ENCODE peak calls at places on chromosome 18, in nine cellular contexts. One of them, this sample, is unnamed.

GRCh38 chr18:56770873-56771272 is 119.7 kb downstream of the WDR7 start:
- DNase-seq in A549: no peak
- DNase-seq in lung: no peak
- DNase-seq in left lung: no peak
- DNase-seq in HCT116: no peak
- DNase-seq in upper lobe of left lung: no peak
- DNase-seq in uterus: no peak
- DNase-seq in CD8-positive, alpha-beta memory T cell: no peak
- DNase-seq in neuronal stem cell: no peak
- DNase-seq in this sample: no peak

GRCh38 chr18:36153203-36153602 is 23.5 kb downstream of the ELP2 start:
- DNase-seq in A549: no peak
- DNase-seq in lung: no peak
- DNase-seq in left lung: no peak
- DNase-seq in HCT116: no peak
- DNase-seq in upper lobe of left lung: no peak
- DNase-seq in uterus: no peak
- DNase-seq in CD8-positive, alpha-beta memory T cell: no peak
- DNase-seq in neuronal stem cell: no peak
- DNase-seq in this sample: no peak

GRCh38 chr18:62001396-62001795 is 108.6 kb upstream of the RNF152 start:
- DNase-seq in A549: no peak
- DNase-seq in lung: no peak
- DNase-seq in left lung: no peak
- DNase-seq in HCT116: no peak
- DNase-seq in upper lobe of left lung: no peak
- DNase-seq in uterus: no peak
- DNase-seq in CD8-positive, alpha-beta memory T cell: no peak
- DNase-seq in neuronal stem cell: no peak
- DNase-seq in this sample: no peak

GRCh38 chr18:63476666-63477065 is at the start of gene SERPINB5:
- DNase-seq in A549: no peak
- DNase-seq in lung: no peak
- DNase-seq in left lung: no peak
- DNase-seq in HCT116: peak
- DNase-seq in upper lobe of left lung: peak
- DNase-seq in uterus: no peak
- DNase-seq in CD8-positive, alpha-beta memory T cell: no peak
- DNase-seq in neuronal stem cell: no peak
- DNase-seq in this sample: no peak

GRCh38 chr18:79567481-79568147 is 112.0 kb upstream of the CTDP1 start:
- DNase-seq in A549: no peak
- DNase-seq in lung: no peak
- DNase-seq in left lung: peak
- DNase-seq in HCT116: no peak
- DNase-seq in upper lobe of left lung: peak
- DNase-seq in uterus: no peak
- DNase-seq in CD8-positive, alpha-beta memory T cell: no peak
- DNase-seq in neuronal stem cell: peak
- DNase-seq in this sample: peak

GRCh38 chr18:72867721-72868665 is at the start of gene NETO1:
- DNase-seq in A549: no peak
- DNase-seq in lung: no peak
- DNase-seq in left lung: no peak
- DNase-seq in HCT116: no peak
- DNase-seq in upper lobe of left lung: peak
- DNase-seq in uterus: no peak
- DNase-seq in CD8-positive, alpha-beta memory T cell: no peak
- DNase-seq in neuronal stem cell: peak
- DNase-seq in this sample: no peak

GRCh38 chr18:79681484-79682387 is 2.1 kb downstream of the CTDP1 start:
- DNase-seq in A549: no peak
- DNase-seq in lung: no peak
- DNase-seq in left lung: no peak
- DNase-seq in HCT116: no peak
- DNase-seq in upper lobe of left lung: peak
- DNase-seq in uterus: no peak
- DNase-seq in CD8-positive, alpha-beta memory T cell: peak
- DNase-seq in neuronal stem cell: no peak
- DNase-seq in this sample: no peak

GRCh38 chr18:57544958-57545661 is 41.4 kb downstream of the FECH start:
- DNase-seq in A549: no peak
- DNase-seq in lung: no peak
- DNase-seq in left lung: no peak
- DNase-seq in HCT116: no peak
- DNase-seq in upper lobe of left lung: no peak
- DNase-seq in uterus: no peak
- DNase-seq in CD8-positive, alpha-beta memory T cell: no peak
- DNase-seq in neuronal stem cell: no peak
- DNase-seq in this sample: no peak

GRCh38 chr18:36650206-36650605 is 178.6 kb downstream of the TPGS2 start:
- DNase-seq in A549: no peak
- DNase-seq in lung: no peak
- DNase-seq in left lung: no peak
- DNase-seq in HCT116: no peak
- DNase-seq in upper lobe of left lung: no peak
- DNase-seq in uterus: no peak
- DNase-seq in CD8-positive, alpha-beta memory T cell: no peak
- DNase-seq in neuronal stem cell: no peak
- DNase-seq in this sample: no peak

GRCh38 chr18:79947054-79947755 is 4.2 kb downstream of the SLC66A2 start:
- DNase-seq in A549: no peak
- DNase-seq in lung: no peak
- DNase-seq in left lung: peak
- DNase-seq in HCT116: no peak
- DNase-seq in upper lobe of left lung: peak
- DNase-seq in uterus: no peak
- DNase-seq in CD8-positive, alpha-beta memory T cell: no peak
- DNase-seq in neuronal stem cell: no peak
- DNase-seq in this sample: peak

GRCh38 chr18:58269931-58270330 is 225.9 kb downstream of the NEDD4L start:
- DNase-seq in A549: no peak
- DNase-seq in lung: peak
- DNase-seq in left lung: no peak
- DNase-seq in HCT116: peak
- DNase-seq in upper lobe of left lung: no peak
- DNase-seq in uterus: no peak
- DNase-seq in CD8-positive, alpha-beta memory T cell: no peak
- DNase-seq in neuronal stem cell: no peak
- DNase-seq in this sample: no peak

GRCh38 chr18:25457636-25458035 is 105.7 kb upstream of the ZNF521 start:
- DNase-seq in A549: no peak
- DNase-seq in lung: no peak
- DNase-seq in left lung: no peak
- DNase-seq in HCT116: no peak
- DNase-seq in upper lobe of left lung: no peak
- DNase-seq in uterus: no peak
- DNase-seq in CD8-positive, alpha-beta memory T cell: no peak
- DNase-seq in neuronal stem cell: no peak
- DNase-seq in this sample: no peak

GRCh38 chr18:34702814-34703213 is 7.3 kb upstream of the DTNA start:
- DNase-seq in A549: no peak
- DNase-seq in lung: no peak
- DNase-seq in left lung: no peak
- DNase-seq in HCT116: no peak
- DNase-seq in upper lobe of left lung: no peak
- DNase-seq in uterus: no peak
- DNase-seq in CD8-positive, alpha-beta memory T cell: no peak
- DNase-seq in neuronal stem cell: no peak
- DNase-seq in this sample: no peak
- H3K27ac ChIP-seq in A549: no peak
- H3K27ac ChIP-seq in lung: no peak
- H3K27ac ChIP-seq in left lung: no peak
- H3K27ac ChIP-seq in HCT116: no peak
- H3K27ac ChIP-seq in upper lobe of left lung: no peak
- H3K27ac ChIP-seq in uterus: no peak
- H3K27ac ChIP-seq in CD8-positive, alpha-beta memory T cell: no peak
- H3K27ac ChIP-seq in neuronal stem cell: no peak
- H3K27ac ChIP-seq in this sample: no peak

GRCh38 chr18:78208052-78208451 is 771.6 kb upstream of the SALL3 start:
- DNase-seq in A549: no peak
- DNase-seq in lung: no peak
- DNase-seq in left lung: no peak
- DNase-seq in HCT116: no peak
- DNase-seq in upper lobe of left lung: no peak
- DNase-seq in uterus: no peak
- DNase-seq in CD8-positive, alpha-beta memory T cell: no peak
- DNase-seq in neuronal stem cell: no peak
- DNase-seq in this sample: no peak

DNA sequence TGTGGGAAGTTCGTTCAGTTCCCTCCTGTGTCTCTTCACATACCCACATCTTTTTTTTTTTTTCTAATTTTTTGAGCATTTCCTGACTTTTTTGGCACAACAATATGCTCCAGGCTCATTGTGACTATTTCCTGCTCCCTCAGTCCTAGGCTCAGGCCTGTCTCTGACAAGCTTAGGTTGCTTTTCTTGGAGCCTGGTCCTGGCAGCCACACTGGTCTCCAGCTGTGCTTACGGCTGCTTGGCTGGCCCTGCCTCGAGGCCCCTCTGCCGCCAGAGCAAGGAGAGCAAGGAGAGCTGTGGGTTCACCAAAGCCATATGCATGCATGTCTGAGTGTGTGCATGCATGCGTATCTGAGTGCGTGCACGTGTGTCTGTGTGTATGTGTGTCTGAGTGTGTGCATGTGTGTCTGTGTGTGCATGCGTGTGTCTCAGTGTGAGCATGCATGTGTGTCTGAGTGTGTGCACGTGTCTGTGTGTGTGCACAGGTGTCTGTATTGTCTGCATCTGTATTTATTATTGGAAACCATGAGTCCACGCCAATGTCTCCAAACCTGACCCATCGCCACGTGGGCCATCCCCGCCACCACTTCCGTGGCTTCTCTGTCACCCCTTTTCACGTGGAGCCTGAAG is 766.1 kb upstream of the SALL3 start:
- DNase-seq in A549: no peak
- DNase-seq in lung: no peak
- DNase-seq in left lung: no peak
- DNase-seq in HCT116: no peak
- DNase-seq in upper lobe of left lung: peak
- DNase-seq in uterus: no peak
- DNase-seq in CD8-positive, alpha-beta memory T cell: no peak
- DNase-seq in neuronal stem cell: no peak
- DNase-seq in this sample: no peak
- H3K27ac ChIP-seq in A549: no peak
- H3K27ac ChIP-seq in lung: no peak
- H3K27ac ChIP-seq in left lung: no peak
- H3K27ac ChIP-seq in HCT116: no peak
- H3K27ac ChIP-seq in upper lobe of left lung: no peak
- H3K27ac ChIP-seq in uterus: no peak
- H3K27ac ChIP-seq in CD8-positive, alpha-beta memory T cell: no peak
- H3K27ac ChIP-seq in neuronal stem cell: no peak
- H3K27ac ChIP-seq in this sample: no peak

GRCh38 chr18:50637961-50638622 is 78.2 kb downstream of the MAPK4 start:
- DNase-seq in A549: no peak
- DNase-seq in lung: no peak
- DNase-seq in left lung: no peak
- DNase-seq in HCT116: no peak
- DNase-seq in upper lobe of left lung: no peak
- DNase-seq in uterus: no peak
- DNase-seq in CD8-positive, alpha-beta memory T cell: no peak
- DNase-seq in neuronal stem cell: no peak
- DNase-seq in this sample: no peak
- H3K27ac ChIP-seq in A549: no peak
- H3K27ac ChIP-seq in lung: no peak
- H3K27ac ChIP-seq in left lung: no peak
- H3K27ac ChIP-seq in HCT116: no peak
- H3K27ac ChIP-seq in upper lobe of left lung: no peak
- H3K27ac ChIP-seq in uterus: no peak
- H3K27ac ChIP-seq in CD8-positive, alpha-beta memory T cell: no peak
- H3K27ac ChIP-seq in neuronal stem cell: no peak
- H3K27ac ChIP-seq in this sample: no peak

GRCh38 chr18:48933578-48934399 is 17.0 kb downstream of the SMAD7 start:
- DNase-seq in A549: no peak
- DNase-seq in lung: no peak
- DNase-seq in left lung: no peak
- DNase-seq in HCT116: no peak
- DNase-seq in upper lobe of left lung: peak
- DNase-seq in uterus: no peak
- DNase-seq in CD8-positive, alpha-beta memory T cell: no peak
- DNase-seq in neuronal stem cell: no peak
- DNase-seq in this sample: no peak
- H3K27ac ChIP-seq in A549: peak
- H3K27ac ChIP-seq in lung: peak
- H3K27ac ChIP-seq in left lung: peak
- H3K27ac ChIP-seq in HCT116: no peak
- H3K27ac ChIP-seq in upper lobe of left lung: peak
- H3K27ac ChIP-seq in uterus: peak
- H3K27ac ChIP-seq in CD8-positive, alpha-beta memory T cell: no peak
- H3K27ac ChIP-seq in neuronal stem cell: no peak
- H3K27ac ChIP-seq in this sample: peak

DNA sequence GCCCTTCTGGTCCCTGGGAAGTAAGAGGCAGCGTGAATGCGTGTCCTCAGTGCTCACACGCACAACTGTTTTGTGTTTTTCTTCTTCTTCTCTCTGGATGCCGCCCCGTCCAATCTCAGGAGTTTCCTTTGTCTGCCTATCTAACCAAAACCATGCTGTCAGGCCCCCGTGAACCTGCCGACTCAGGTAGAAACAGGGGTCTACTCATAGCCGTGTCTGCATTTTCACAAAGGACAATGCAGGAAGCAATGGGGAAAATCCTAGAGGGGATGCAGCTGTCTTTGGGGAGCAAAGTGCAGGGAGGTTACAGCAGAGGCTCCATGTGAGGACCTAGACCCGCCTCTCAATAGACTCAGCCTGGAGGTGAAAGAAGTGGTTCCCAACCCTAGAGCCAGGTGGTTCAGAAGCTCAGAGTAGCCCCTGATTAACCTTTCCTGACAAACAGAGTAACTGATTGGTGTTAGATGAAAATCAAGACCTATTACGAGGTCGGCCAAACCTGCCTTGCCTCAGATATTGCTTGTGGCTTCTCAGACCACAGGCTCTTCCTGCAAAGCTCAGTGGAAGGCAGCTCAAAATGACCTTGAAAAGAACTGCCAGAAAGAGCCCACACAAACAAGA is 49.3 kb downstream of the CD226 start:
- DNase-seq in A549: no peak
- DNase-seq in lung: no peak
- DNase-seq in left lung: no peak
- DNase-seq in HCT116: no peak
- DNase-seq in upper lobe of left lung: no peak
- DNase-seq in uterus: no peak
- DNase-seq in CD8-positive, alpha-beta memory T cell: no peak
- DNase-seq in neuronal stem cell: no peak
- DNase-seq in this sample: no peak
- H3K27ac ChIP-seq in A549: no peak
- H3K27ac ChIP-seq in lung: no peak
- H3K27ac ChIP-seq in left lung: no peak
- H3K27ac ChIP-seq in HCT116: no peak
- H3K27ac ChIP-seq in upper lobe of left lung: no peak
- H3K27ac ChIP-seq in uterus: no peak
- H3K27ac ChIP-seq in CD8-positive, alpha-beta memory T cell: peak
- H3K27ac ChIP-seq in neuronal stem cell: no peak
- H3K27ac ChIP-seq in this sample: no peak

This sample was measured in ovary.